ENCODE peak calls at places on chromosomes 5 and 9, in four cellular contexts. E, Y, Q and A are unnamed samples.

GRCh38 chr9:112104401-112104800 is 70.7 kb downstream of the SUSD1 start:
- DNase-seq in E (no peak), Y (no peak), Q (no peak), A (no peak)

GRCh38 chr5:181045316-181045715 is 5.2 kb downstream of the BTNL9 start:
- DNase-seq in E (no peak), Y (no peak), Q (no peak), A (no peak)

GRCh38 chr9:127185931-127186781 is 63.7 kb upstream of the ANGPTL2 start:
- DNase-seq in E (peak), Y (no peak), Q (peak), A (peak)

GRCh38 chr5:71830626-71831539 is 111.8 kb downstream of the CARTPT start:
- DNase-seq in E (no peak), Y (no peak), Q (peak), A (peak)

GRCh38 chr5:124461857-124462423 is 284.5 kb downstream of the ZNF608 start:
- DNase-seq in E (no peak), Y (no peak), Q (no peak), A (no peak)

GRCh38 chr5:153654892-153655520 is 164.5 kb downstream of the GRIA1 start:
- DNase-seq in E (no peak), Y (no peak), Q (no peak), A (peak)

GRCh38 chr9:123769723-123770122 is 160.2 kb downstream of the DENND1A start:
- DNase-seq in E (no peak), Y (no peak), Q (no peak), A (peak)

GRCh38 chr5:168128154-168128553 is 163.3 kb upstream of the WWC1 start:
- DNase-seq in E (no peak), Y (no peak), Q (no peak), A (no peak)

GRCh38 chr5:34957299-34957698 is 27.9 kb downstream of the DNAJC21 start:
- DNase-seq in E (no peak), Y (no peak), Q (no peak), A (peak)

GRCh38 chr9:19203058-19203457 is 27.4 kb upstream of the DENND4C start:
- DNase-seq in E (no peak), Y (no peak), Q (no peak), A (no peak)

GRCh38 chr5:154355141-154355611 is 90.6 kb upstream of the SAP30L start:
- DNase-seq in E (no peak), Y (no peak), Q (peak), A (no peak)

GRCh38 chr5:60382761-60383160 is 317.2 kb downstream of the DEPDC1B start:
- DNase-seq in E (no peak), Y (no peak), Q (peak), A (peak)

GRCh38 chr9:99623780-99624364 is 197.8 kb upstream of the NR4A3 start:
- DNase-seq in E (no peak), Y (no peak), Q (no peak), A (no peak)

GRCh38 chr5:94969174-94969573 is 315.7 kb downstream of the MCTP1 start:
- DNase-seq in E (no peak), Y (no peak), Q (peak), A (peak)

GRCh38 chr9:114080773-114081440 is 2.8 kb upstream of the AMBP start:
- DNase-seq in E (no peak), Y (peak), Q (no peak), A (no peak)

GRCh38 chr5:68395844-68396523 is 180.4 kb downstream of the PIK3R1 start:
- DNase-seq in E (no peak), Y (peak), Q (no peak), A (no peak)

GRCh38 chr5:144281784-144282183 is 111.1 kb downstream of the KCTD16 start:
- DNase-seq in E (no peak), Y (no peak), Q (no peak), A (no peak)

GRCh38 chr5:158142182-158142581 is 283.2 kb upstream of the CLINT1 start:
- DNase-seq in E (no peak), Y (no peak), Q (no peak), A (peak)

GRCh38 chr9:23044549-23044948 is 597.9 kb downstream of the DMRTA1 start:
- DNase-seq in E (no peak), Y (no peak), Q (no peak), A (no peak)

GRCh38 chr5:33474931-33475499 is 34.2 kb downstream of the TARS1 start:
- DNase-seq in E (no peak), Y (no peak), Q (no peak), A (no peak)

GRCh38 chr9:126222835-126223431 is 103.7 kb upstream of the MVB12B start:
- DNase-seq in E (no peak), Y (no peak), Q (no peak), A (no peak)

GRCh38 chr9:126055386-126055785 is 271.2 kb upstream of the MVB12B start:
- DNase-seq in E (no peak), Y (peak), Q (peak), A (peak)

GRCh38 chr5:103690676-103691075 is 128.1 kb upstream of the NUDT12 start:
- DNase-seq in E (no peak), Y (no peak), Q (no peak), A (no peak)

GRCh38 chr5:111083323-111083722 is 8.8 kb upstream of the WDR36 start:
- DNase-seq in E (no peak), Y (no peak), Q (no peak), A (no peak)

GRCh38 chr5:146877783-146878470 is 630 bp downstream of the PPP2R2B start:
- DNase-seq in E (peak), Y (no peak), Q (peak), A (no peak)

GRCh38 chr5:169788168-169788567 is 151.1 kb downstream of the DOCK2 start:
- DNase-seq in E (no peak), Y (peak), Q (peak), A (no peak)

GRCh38 chr5:15933481-15934207 is 245.9 kb downstream of the MARCHF11 start:
- DNase-seq in E (peak), Y (no peak), Q (peak), A (peak)